ENCODE peak calls at places on chromosomes 16 and 17, in four cellular contexts. A is GM03348, Y is nephron progenitor cell, J is ACHN. C is an unnamed sample.

GRCh38 chr16:58045096-58045495 is 19.5 kb downstream of the MMP15 start:
- DNase-seq in Y (no peak), A (no peak), J (no peak), C (no peak)

GRCh38 chr17:57999496-58000017 is 7.5 kb downstream of the SRSF1 start:
- DNase-seq in J (peak; percentile 82), Y (peak; percentile 27), A (peak; percentile 56), C (peak; percentile 94)

GRCh38 chr16:89314357-89314756 is 96.9 kb downstream of the ZNF778 start:
- DNase-seq in A (no peak), Y (no peak), J (no peak), C (no peak)

GRCh38 chr16:86307518-86307903 is 202.8 kb upstream of the FOXF1 start:
- DNase-seq in J (no peak), A (no peak), Y (no peak), C (no peak)

GRCh38 chr16:88927010-88927409 is 50.0 kb downstream of the CBFA2T3 start:
- DNase-seq in Y (no peak), J (no peak), A (no peak), C (no peak)

GRCh38 chr17:30091771-30092170 is 24.8 kb upstream of the NSRP1 start:
- DNase-seq in A (peak; percentile 67), J (peak; percentile 86), Y (no peak), C (no peak)

GRCh38 chr17:34167359-34167758 is 87.7 kb upstream of the CCL2 start:
- DNase-seq in J (no peak), A (no peak), Y (no peak), C (no peak)

GRCh38 chr16:57245472-57246113 is 534 bp downstream of the ARL2BP start:
- DNase-seq in A (peak; percentile 54), Y (no peak), J (peak; percentile 16), C (peak; percentile 37)

GRCh38 chr16:4212934-4213296 is 29.0 kb downstream of the SRL start:
- DNase-seq in J (peak; percentile 58), Y (no peak), A (peak; percentile 64), C (no peak)

GRCh38 chr16:57591870-57592485 is 36.5 kb upstream of the ADGRG1 start:
- DNase-seq in A (no peak), Y (no peak), J (no peak), C (no peak)

C was measured in NCI-H510A treated with DMSO at 0.1 percent for 48 hours.